ENCODE peak calls at places on chromosomes 5 and 9, in ten cellular contexts. F, T, Z, M, N, I, B, C, R and P are unnamed samples.
A peak's percentile ranks its signal among the peaks of the same experiment; 100 is the strongest.

GRCh38 chr5:141475625-141476131 is at the start of gene PCDHGC3:
- DNase-seq in F (peak; percentile 78), T (peak; percentile 89), Z (peak; percentile 90), M (peak; percentile 97), N (no peak), I (peak; percentile 71), B (peak; percentile 40), C (peak; percentile 36), R (no peak), P (peak; percentile 92)

GRCh38 chr5:149693482-149693881 is 36.6 kb upstream of the PPARGC1B start:
- DNase-seq in F (no peak), T (no peak), Z (no peak), M (no peak), N (no peak), I (no peak), B (no peak), C (no peak), R (no peak), P (no peak)

GRCh38 chr5:122586351-122586750 is 188.5 kb upstream of the SNX2 start:
- DNase-seq in F (no peak), T (no peak), Z (no peak), M (no peak), N (no peak), I (no peak), B (no peak), C (no peak), R (no peak), P (peak; percentile 19)

GRCh38 chr9:87834357-87834756 is 48.3 kb upstream of the SPATA31E1 start:
- DNase-seq in F (no peak), T (no peak), Z (peak; percentile 27), M (peak; percentile 94), N (peak; percentile 29), I (no peak), B (no peak), C (no peak), R (no peak), P (no peak)

GRCh38 chr9:131008909-131009618 is at the start of gene LAMC3:
- DNase-seq in F (peak; percentile 26), T (no peak), Z (no peak), M (peak; percentile 87), N (no peak), I (peak; percentile 74), B (no peak), C (no peak), R (no peak), P (peak; percentile 38)

GRCh38 chr5:171956870-171957501 is 49.5 kb downstream of the FBXW11 start:
- DNase-seq in F (no peak), T (no peak), Z (no peak), M (no peak), N (no peak), I (no peak), B (no peak), C (no peak), R (no peak), P (no peak)

GRCh38 chr9:129412814-129413536 is 207.9 kb downstream of the C9orf50 start:
- DNase-seq in F (peak; percentile 69), T (peak; percentile 52), Z (peak; percentile 60), M (peak; percentile 75), N (no peak), I (peak; percentile 69), B (no peak), C (peak; percentile 29), R (peak; percentile 61), P (no peak)

GRCh38 chr9:112971415-112971814 is 40.6 kb downstream of the ZNF883 start:
- DNase-seq in F (peak; percentile 22), T (no peak), Z (peak; percentile 21), M (peak; percentile 78), N (peak; percentile 29), I (peak; percentile 74), B (no peak), C (no peak), R (no peak), P (no peak)

GRCh38 chr9:125861405-125862063 is 114.4 kb downstream of the PBX3 start:
- DNase-seq in F (no peak), T (no peak), Z (no peak), M (no peak), N (no peak), I (no peak), B (no peak), C (no peak), R (no peak), P (no peak)

GRCh38 chr9:134635431-134636141 is 6.0 kb upstream of the COL5A1 start:
- DNase-seq in F (no peak), T (no peak), Z (no peak), M (peak; percentile 36), N (no peak), I (no peak), B (no peak), C (no peak), R (no peak), P (no peak)

GRCh38 chr9:95626885-95627558 is 110.3 kb upstream of the PTCH1 start:
- DNase-seq in F (peak; percentile 55), T (no peak), Z (peak; percentile 64), M (no peak), N (no peak), I (no peak), B (no peak), C (no peak), R (peak; percentile 26), P (peak; percentile 7)

GRCh38 chr9:13665418-13666066 is 386.1 kb upstream of the MPDZ start:
- DNase-seq in F (no peak), T (no peak), Z (no peak), M (no peak), N (no peak), I (no peak), B (no peak), C (no peak), R (no peak), P (no peak)

GRCh38 chr5:90386099-90386710 is 23.4 kb downstream of the CETN3 start:
- DNase-seq in F (no peak), T (no peak), Z (no peak), M (no peak), N (peak; percentile 21), I (no peak), B (no peak), C (peak; percentile 5), R (no peak), P (peak; percentile 31)

GRCh38 chr9:23372703-23373102 is 453.3 kb downstream of the ELAVL2 start:
- DNase-seq in F (no peak), T (no peak), Z (no peak), M (no peak), N (no peak), I (no peak), B (no peak), C (no peak), R (no peak), P (no peak)

GRCh38 chr5:93461751-93462150 is 119.3 kb downstream of the NR2F1-AS1 start:
- DNase-seq in F (no peak), T (no peak), Z (no peak), M (no peak), N (no peak), I (no peak), B (no peak), C (no peak), R (no peak), P (no peak)